ENCODE peak calls at places on chromosomes 16 and 17, in four cellular contexts. K, F, H and V are unnamed samples.

GRCh38 chr16:19991614-19992013 is 82.1 kb downstream of the GPR139 start:
- DNase-seq in H (no peak), K (no peak), F (no peak), V (no peak)

GRCh38 chr16:9033125-9033830 is 58.2 kb upstream of the HAPSTR1 start:
- DNase-seq in F (peak), K (no peak), H (peak), V (peak)

GRCh38 chr16:25217119-25217511 is 368 bp downstream of the AQP8 start:
- DNase-seq in K (no peak), H (no peak), F (no peak), V (no peak)

GRCh38 chr17:68356520-68356919 is 65.2 kb downstream of the ARSG start:
- DNase-seq in F (no peak), K (no peak), H (peak), V (no peak)

GRCh38 chr17:74598346-74599022 is 6.4 kb upstream of the CD300LD start:
- DNase-seq in K (no peak), H (no peak), F (no peak), V (no peak)

GRCh38 chr16:84763629-84764028 is 56.2 kb upstream of the CRISPLD2 start:
- DNase-seq in K (peak), F (no peak), H (no peak), V (no peak)

GRCh38 chr16:59192551-59193199 is 458.6 kb upstream of the GOT2 start:
- DNase-seq in F (peak), K (no peak), H (no peak), V (no peak)

GRCh38 chr16:58098207-58099096 is 30.7 kb downstream of the CFAP20 start:
- DNase-seq in H (no peak), F (peak), K (peak), V (no peak)

GRCh38 chr17:14205992-14206461 is 30.6 kb downstream of the CDRT15 start:
- DNase-seq in K (no peak), F (no peak), H (peak), V (no peak)

GRCh38 chr16:13313351-13313750 is 412.0 kb downstream of the SHISA9 start:
- DNase-seq in F (no peak), H (no peak), K (no peak), V (no peak)

GRCh38 chr16:68491576-68491950 is 43.3 kb upstream of the SMPD3 start:
- DNase-seq in K (no peak), F (no peak), H (no peak), V (no peak)

GRCh38 chr16:68493412-68494070 is 45.2 kb upstream of the SMPD3 start:
- DNase-seq in K (no peak), F (no peak), H (no peak), V (no peak)

GRCh38 chr16:68492151-68492500 is 43.8 kb upstream of the SMPD3 start:
- DNase-seq in K (no peak), H (no peak), F (no peak), V (no peak)

GRCh38 chr16:68490829-68491575 is 42.7 kb upstream of the SMPD3 start:
- DNase-seq in H (peak), F (peak), K (no peak), V (no peak)

GRCh38 chr16:68492501-68493411 is 44.4 kb upstream of the SMPD3 start:
- DNase-seq in K (no peak), F (no peak), H (peak), V (no peak)
- TF ChIP-seq POLR2A in K (no peak), F (no peak), H (no peak), V (no peak)

DNA sequence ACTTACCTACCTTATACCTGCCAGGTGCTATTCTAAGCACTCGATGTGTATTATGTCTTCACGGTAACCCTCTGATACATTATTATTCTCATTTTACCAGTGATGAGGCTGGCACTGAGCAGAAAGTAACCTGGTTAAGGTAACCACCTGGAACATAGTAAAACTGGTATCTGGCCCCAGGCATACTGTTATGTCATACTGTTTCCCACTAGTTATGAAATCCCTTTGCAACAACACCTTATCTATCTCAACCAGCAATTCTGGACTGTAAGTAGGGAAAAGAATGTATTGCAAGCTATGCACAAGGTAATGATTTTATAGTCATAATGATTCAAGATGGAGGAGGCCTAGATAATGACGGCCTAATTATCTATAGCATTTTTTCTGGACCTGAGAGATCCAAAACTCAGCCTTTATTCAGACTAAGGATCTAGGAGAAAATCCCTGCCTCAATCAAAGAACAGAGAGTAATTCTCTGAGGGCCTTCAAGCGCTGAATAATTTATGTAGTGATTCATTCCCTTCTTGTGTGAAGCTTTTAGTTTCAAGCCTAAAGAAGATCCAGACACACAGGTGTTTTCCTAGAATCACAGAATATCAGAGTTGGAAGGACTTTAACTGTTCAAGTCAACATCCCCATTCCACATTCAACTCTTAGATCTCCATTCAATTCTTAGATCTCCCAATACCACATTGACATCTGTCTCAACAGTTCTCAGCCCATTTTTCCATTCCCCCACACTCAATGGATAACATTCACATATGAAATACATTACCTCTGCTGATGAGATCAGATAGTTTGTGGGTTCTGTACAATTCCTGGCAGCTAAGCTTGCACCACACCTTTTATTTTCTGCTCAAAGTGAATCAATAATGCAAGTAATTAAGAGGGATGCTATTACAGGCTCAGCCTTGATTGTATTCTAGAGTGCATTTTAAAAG is 14.9 kb upstream of the MMD start:
- DNase-seq in K (no peak), H (no peak), F (no peak), V (no peak)
- TF ChIP-seq EP300 in K (no peak), H (no peak), F (no peak), V (no peak)

DNA sequence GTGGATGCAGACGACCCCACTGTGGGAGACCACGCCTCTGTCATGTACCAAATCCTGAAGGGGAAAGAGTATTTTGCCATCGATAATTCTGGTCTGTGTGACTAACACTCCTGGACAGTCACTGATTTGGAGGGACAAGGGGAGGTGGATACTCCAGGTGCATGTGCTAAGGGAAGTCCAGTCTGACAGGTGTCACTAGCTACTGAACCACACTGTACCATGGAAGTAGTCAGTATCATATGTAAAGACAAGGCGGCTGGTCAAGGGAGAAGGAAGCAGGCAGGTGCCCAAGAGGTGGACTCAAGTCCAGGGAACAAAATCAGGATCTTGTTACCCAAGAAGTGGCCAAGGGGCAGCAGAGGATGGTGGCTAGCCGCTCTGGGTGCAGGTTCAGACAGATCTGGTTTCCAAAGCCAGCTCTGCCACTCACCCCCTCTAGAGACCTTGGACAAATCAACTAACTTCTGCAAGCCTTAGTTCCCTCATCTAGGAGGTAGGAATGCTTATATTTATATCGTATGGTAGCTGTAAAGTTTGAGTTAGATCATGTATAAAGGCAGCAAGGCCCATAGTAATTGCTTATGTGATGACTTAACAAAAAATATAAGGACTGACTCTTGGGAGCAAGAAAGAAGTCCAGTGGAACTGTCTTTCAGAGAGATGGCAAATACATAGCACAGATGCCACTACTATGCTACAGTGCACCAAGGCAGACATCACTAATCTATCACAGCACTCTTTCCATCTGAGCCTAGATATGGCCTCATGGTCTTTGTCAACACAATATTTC is 22.1 kb downstream of the CDH5 start:
- DNase-seq in K (peak), F (no peak), H (no peak), V (no peak)
- TF ChIP-seq POLR2A in K (no peak), F (no peak), H (no peak), V (no peak)

GRCh38 chr17:8362651-8363332 is 13.7 kb downstream of the KRABD2 start:
- DNase-seq in F (no peak), K (no peak), H (no peak), V (no peak)

GRCh38 chr17:8366231-8366630 is 10.3 kb downstream of the KRABD2 start:
- DNase-seq in H (no peak), K (no peak), F (no peak), V (no peak)

GRCh38 chr17:8369944-8370343 is 6.6 kb downstream of the KRABD2 start:
- DNase-seq in K (no peak), H (no peak), F (no peak), V (no peak)

GRCh38 chr17:8360751-8361150 is 15.8 kb downstream of the KRABD2 start:
- DNase-seq in F (no peak), K (no peak), H (no peak), V (no peak)

GRCh38 chr17:8365143-8365542 is 11.4 kb downstream of the KRABD2 start:
- DNase-seq in F (no peak), K (no peak), H (no peak), V (no peak)
- TF ChIP-seq EP300 in F (no peak), K (peak), H (no peak), V (no peak)